ENCODE peak calls at places on chromosomes 4 and X, in five cellular contexts. V, D, K, L and O are unnamed samples.

GRCh38 chrX:29547877-29548276 is 667.5 kb upstream of the MAGEB2 start:
- DNase-seq in K (no peak), V (no peak), D (no peak), L (no peak), O (no peak)

GRCh38 chrX:125710403-125711062 is 390.9 kb downstream of the TEX13C start:
- DNase-seq in V (no peak), K (no peak), D (peak; percentile 0), L (no peak), O (no peak)

GRCh38 chrX:57595381-57595811 is 3.6 kb downstream of the ZXDB start:
- DNase-seq in K (no peak), V (no peak), L (no peak), D (no peak), O (no peak)

GRCh38 chr4:79445371-79445781 is 37.3 kb upstream of the GK2 start:
- DNase-seq in L (no peak), V (peak; percentile 99), D (peak; percentile 58), K (peak; percentile 51), O (no peak)

GRCh38 chr4:155025762-155026457 is 182.5 kb upstream of the NPY2R start:
- DNase-seq in K (no peak), D (peak; percentile 48), L (no peak), V (no peak), O (peak; percentile 71)

GRCh38 chr4:132737344-132737743 is 411.8 kb upstream of the PCDH10 start:
- DNase-seq in K (no peak), L (no peak), D (peak; percentile 4), V (no peak), O (no peak)

GRCh38 chr4:98625399-98625798 is 33.0 kb downstream of the TSPAN5 start:
- DNase-seq in D (no peak), V (no peak), K (no peak), L (no peak), O (no peak)

GRCh38 chrX:48613502-48614160 is 16.3 kb downstream of the WDR13 start:
- DNase-seq in L (no peak), K (no peak), V (no peak), D (no peak), O (no peak)

GRCh38 chr4:153064571-153064970 is 128.4 kb downstream of the FHDC1 start:
- DNase-seq in K (no peak), L (no peak), V (no peak), D (no peak), O (no peak)

GRCh38 chr4:78610546-78611214 is 59.1 kb downstream of the ANXA3 start:
- DNase-seq in V (no peak), K (no peak), L (no peak), D (no peak), O (no peak)

GRCh38 chr4:2141762-2142520 is 82.8 kb downstream of the NAT8L start:
- DNase-seq in K (no peak), V (no peak), L (no peak), D (no peak), O (no peak)

GRCh38 chrX:47577901-47578300 is 4.3 kb upstream of the TIMP1 start:
- DNase-seq in V (no peak), L (no peak), K (no peak), D (no peak), O (no peak)

GRCh38 chr4:126850286-126850685 is 782.5 kb upstream of the INTU start:
- DNase-seq in L (no peak), V (no peak), K (no peak), D (no peak), O (no peak)

GRCh38 chr4:182916483-182917181 is 554 bp downstream of the DCTD start:
- DNase-seq in L (peak; percentile 30), D (peak; percentile 27), K (no peak), V (peak; percentile 10), O (peak; percentile 53)

GRCh38 chrX:48864210-48864609 is 28.8 kb upstream of the PCSK1N start:
- DNase-seq in D (no peak), L (no peak), K (no peak), V (no peak), O (no peak)